ENCODE peak calls at places on chromosomes 12 and 14, in five cellular contexts. E is testis, S is tibial nerve, C is A549, J is ovary. O is an unnamed sample.

GRCh38 chr12:47396902-47397663 is 308.7 kb downstream of the RPAP3 start:
- DNase-seq in E (no peak), S (no peak), C (peak), J (no peak), O (no peak)

GRCh38 chr12:48796976-48797375 is 8.1 kb upstream of the ADCY6 start:
- DNase-seq in E (no peak), S (no peak), C (no peak), J (no peak), O (no peak)

GRCh38 chr14:84750763-84751554 is 779.0 kb upstream of the FLRT2 start:
- DNase-seq in E (no peak), S (no peak), C (no peak), J (no peak), O (no peak)

GRCh38 chr14:54364555-54365415 is 32.0 kb upstream of the CDKN3 start:
- DNase-seq in E (no peak), S (no peak), C (no peak), J (no peak), O (no peak)

GRCh38 chr12:1806301-1807106 is 13.9 kb upstream of the LRTM2 start:
- DNase-seq in E (no peak), S (no peak), C (no peak), J (no peak), O (peak)

GRCh38 chr12:20415013-20415412 is 46.7 kb downstream of the PDE3A start:
- DNase-seq in E (no peak), S (no peak), C (no peak), J (peak), O (peak)

GRCh38 chr12:6460751-6461371 is 9.0 kb downstream of the TAPBPL start:
- DNase-seq in E (no peak), S (no peak), C (no peak), J (no peak), O (no peak)

GRCh38 chr12:7989827-7990491 is 42.6 kb upstream of the FOXJ2 start:
- DNase-seq in E (peak), S (no peak), C (no peak), J (no peak), O (peak)

GRCh38 chr12:121537814-121538698 is 42.8 kb downstream of the KDM2B start:
- DNase-seq in E (no peak), S (no peak), C (no peak), J (peak), O (no peak)

GRCh38 chr14:103905861-103906456 is 22.3 kb upstream of the TDRD9 start:
- DNase-seq in E (no peak), S (no peak), C (no peak), J (no peak), O (no peak)

GRCh38 chr14:104882325-104882973 is 17.4 kb downstream of the CEP170B start:
- DNase-seq in E (no peak), S (no peak), C (peak), J (no peak), O (no peak)

GRCh38 chr14:83706555-83706954 is 1823.4 kb upstream of the FLRT2 start:
- DNase-seq in E (no peak), S (no peak), C (no peak), J (no peak), O (no peak)

GRCh38 chr14:29016050-29016900 is 249.7 kb downstream of the FOXG1 start:
- DNase-seq in E (peak), S (no peak), C (peak), J (peak), O (no peak)

GRCh38 chr12:127147724-127148123 is 1119.2 kb upstream of the TMEM132C start:
- DNase-seq in E (no peak), S (no peak), C (no peak), J (no peak), O (no peak)

GRCh38 chr12:47413806-47414205 is 292.0 kb downstream of the RPAP3 start:
- DNase-seq in E (no peak), S (no peak), C (no peak), J (no peak), O (no peak)

GRCh38 chr12:10363922-10364838 is 25.7 kb downstream of the KLRK1 start:
- DNase-seq in E (peak), S (no peak), C (no peak), J (peak), O (peak)

GRCh38 chr12:26810330-26810729 is 22.7 kb downstream of the ITPR2 start:
- DNase-seq in E (peak), S (peak), C (no peak), J (peak), O (peak)

GRCh38 chr12:24938341-24938740 is 10.6 kb downstream of the BCAT1 start:
- DNase-seq in E (no peak), S (no peak), C (no peak), J (no peak), O (no peak)

GRCh38 chr14:91577632-91578233 is 67.6 kb upstream of the PPP4R3A start:
- DNase-seq in E (no peak), S (no peak), C (no peak), J (no peak), O (no peak)

GRCh38 chr14:99128185-99128584 is 143.8 kb downstream of the BCL11B start:
- DNase-seq in E (no peak), S (no peak), C (no peak), J (no peak), O (no peak)

GRCh38 chr12:21545557-21545956 is 19.5 kb downstream of the SPX start:
- DNase-seq in E (no peak), S (no peak), C (no peak), J (no peak), O (no peak)

GRCh38 chr14:50954811-50955372 is 10.6 kb upstream of the PYGL start:
- DNase-seq in E (no peak), S (no peak), C (peak), J (no peak), O (no peak)

GRCh38 chr12:50188875-50189575 is 21.9 kb upstream of the CERS5 start:
- DNase-seq in E (peak), S (no peak), C (no peak), J (no peak), O (peak)

GRCh38 chr12:56630180-56630632 is at the start of gene BAZ2A:
- DNase-seq in E (peak), S (peak), C (peak), J (peak), O (peak)
- TF ChIP-seq POLR2A in E (no peak), S (peak), C (no peak), J (peak), O (no peak)

GRCh38 chr12:111025792-111026430 is 105.5 kb upstream of the MYL2 start:
- DNase-seq in E (no peak), S (no peak), C (no peak), J (no peak), O (no peak)
- TF ChIP-seq POLR2A in E (no peak), S (no peak), C (no peak), J (no peak), O (no peak)

GRCh38 chr12:53930591-53931255 is 7.9 kb upstream of the HOXC13 start:
- DNase-seq in E (no peak), S (no peak), C (no peak), J (no peak), O (no peak)
- TF ChIP-seq POLR2A in E (no peak), S (no peak), C (no peak), J (no peak), O (no peak)

DNA sequence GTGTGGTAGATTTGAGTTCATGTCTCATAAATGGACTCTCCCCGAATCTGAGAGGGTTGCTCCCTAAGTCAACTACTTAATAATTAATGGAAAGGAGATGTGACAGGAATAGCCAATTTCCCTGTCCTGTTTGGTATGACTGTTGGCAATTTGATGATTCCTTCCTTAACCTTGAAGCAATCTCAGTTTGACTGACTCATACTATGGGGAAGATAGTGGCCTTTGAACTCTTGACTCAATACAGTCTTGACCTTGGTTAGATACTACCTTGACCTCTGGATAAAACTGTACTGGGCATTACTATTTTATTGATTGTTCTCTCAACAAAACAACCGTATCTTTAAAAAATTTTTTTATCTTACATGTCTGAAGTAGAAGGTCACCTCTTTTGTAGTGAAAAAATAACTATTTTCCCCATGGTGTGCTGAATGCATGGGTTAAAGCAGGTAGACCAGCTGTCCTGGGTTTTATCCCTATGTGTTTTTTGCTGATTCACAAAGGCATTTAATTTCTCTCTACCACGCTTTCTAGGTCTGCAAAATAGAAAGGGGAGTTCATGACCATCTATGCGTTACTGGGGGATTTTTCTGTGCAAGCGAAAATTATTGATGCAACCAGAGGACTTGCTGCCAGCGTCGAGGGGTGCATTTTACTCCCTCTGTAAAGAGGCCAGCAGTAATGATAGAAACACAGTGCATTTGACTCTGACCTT is 80.1 kb downstream of the ETV6 start:
- DNase-seq in E (no peak), S (no peak), C (no peak), J (no peak), O (no peak)
- TF ChIP-seq POLR2A in E (no peak), S (no peak), C (no peak), J (no peak), O (no peak)

GRCh38 chr12:52044284-52044983 is 6.8 kb upstream of the NR4A1 start:
- DNase-seq in E (peak), S (peak), C (no peak), J (peak), O (peak)
- TF ChIP-seq POLR2A in E (no peak), S (peak), C (no peak), J (peak), O (peak)

GRCh38 chr14:20454359-20454644 is 310 bp downstream of the OSGEP start:
- DNase-seq in E (peak), S (no peak), C (peak), J (no peak), O (no peak)

GRCh38 chr14:20455355-20456300 is 602 bp downstream of the APEX1 start:
- DNase-seq in E (no peak), S (no peak), C (no peak), J (no peak), O (no peak)

GRCh38 chr14:20458031-20458789 is 3.0 kb downstream of the PIP4P1 start:
- DNase-seq in E (no peak), S (no peak), C (no peak), J (no peak), O (no peak)

GRCh38 chr14:20454645-20455354 is at the start of the genes APEX1 and OSGEP:
- DNase-seq in E (peak), S (peak), C (peak), J (peak), O (peak)

DNA sequence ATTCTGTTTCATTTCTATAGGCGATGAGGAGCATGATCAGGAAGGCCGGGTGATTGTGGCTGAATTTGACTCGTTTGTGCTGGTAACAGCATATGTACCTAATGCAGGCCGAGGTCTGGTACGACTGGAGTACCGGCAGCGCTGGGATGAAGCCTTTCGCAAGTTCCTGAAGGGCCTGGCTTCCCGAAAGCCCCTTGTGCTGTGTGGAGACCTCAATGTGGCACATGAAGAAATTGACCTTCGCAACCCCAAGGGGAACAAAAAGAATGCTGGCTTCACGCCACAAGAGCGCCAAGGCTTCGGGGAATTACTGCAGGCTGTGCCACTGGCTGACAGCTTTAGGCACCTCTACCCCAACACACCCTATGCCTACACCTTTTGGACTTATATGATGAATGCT is 1.9 kb downstream of the APEX1 start:
- DNase-seq in E (no peak), S (no peak), C (no peak), J (no peak), O (no peak)
- TF ChIP-seq POLR2A in E (no peak), S (no peak), C (no peak), J (no peak), O (no peak)

GRCh38 chr12:29838768-29839167 is 55.0 kb upstream of the TMTC1 start:
- DNase-seq in E (no peak), S (no peak), C (no peak), J (no peak), O (no peak)

GRCh38 chr12:29847246-29847645 is 63.5 kb upstream of the TMTC1 start:
- DNase-seq in E (no peak), S (no peak), C (no peak), J (no peak), O (no peak)

DNA sequence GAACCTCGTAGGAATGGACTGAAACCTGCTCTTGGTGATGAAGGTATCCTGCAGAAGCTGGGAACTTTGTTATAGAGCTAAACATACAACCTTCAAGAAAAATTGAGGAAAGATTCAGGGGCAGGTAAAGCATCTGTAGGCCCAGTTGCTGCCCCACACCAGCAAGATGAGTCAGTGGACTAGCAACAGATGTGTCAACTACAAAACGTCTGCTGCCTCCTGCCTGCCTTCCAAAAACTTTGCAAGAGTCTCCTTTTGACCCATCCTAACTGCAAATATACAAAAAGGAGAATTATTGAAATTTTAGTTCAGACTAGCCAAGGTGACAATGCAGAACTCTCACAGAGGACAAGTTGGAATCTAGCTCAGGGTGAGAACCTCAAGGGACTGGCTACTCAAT is 60.9 kb upstream of the TMTC1 start:
- DNase-seq in E (no peak), S (no peak), C (no peak), J (no peak), O (no peak)
- TF ChIP-seq POLR2A in E (no peak), S (no peak), C (no peak), J (no peak), O (no peak)

GRCh38 chr14:24430682-24431568 is 1.2 kb downstream of the KHNYN start:
- DNase-seq in E (peak), S (no peak), C (no peak), J (peak), O (peak)
- TF ChIP-seq POLR2A in E (no peak), S (no peak), C (no peak), J (no peak), O (peak)

GRCh38 chr12:96425321-96425720 is 25.1 kb upstream of the CDK17 start:
- DNase-seq in E (no peak), S (no peak), C (no peak), J (no peak), O (no peak)
- TF ChIP-seq POLR2A in E (no peak), S (no peak), C (no peak), J (no peak), O (no peak)